ENCODE peak calls at places on chromosomes 3 and 15, in seven cellular contexts. X is AG09309, M is GM20000, O is stomach, B is GM12864, L is activated B cell treated with CpG ODN at 0.5 μM for 24 hours, U is GM06990. G is an unnamed sample.

GRCh38 chr15:59879506-59879905 is 124.6 kb upstream of the FOXB1 start:
- DNase-seq in O (no peak), B (no peak), X (peak; percentile 52), M (no peak), U (no peak), L (no peak), G (no peak)

GRCh38 chr3:129558772-129559564 is 16.0 kb downstream of the H1-8 start:
- DNase-seq in L (no peak), B (no peak), O (no peak), U (no peak), M (no peak), X (peak; percentile 43), G (no peak)

GRCh38 chr15:90839187-90840071 is 29.0 kb upstream of the FURIN start:
- DNase-seq in L (no peak), M (no peak), U (peak; percentile 55), B (peak; percentile 53), X (no peak), O (peak; percentile 85), G (no peak)

GRCh38 chr3:50567011-50567385 is 549 bp downstream of the C3orf18 start:
- DNase-seq in U (no peak), M (no peak), L (no peak), B (no peak), X (no peak), O (no peak), G (no peak)

GRCh38 chr3:52218953-52219650 is 6.3 kb downstream of the TLR9 start:
- DNase-seq in L (no peak), X (no peak), O (peak; percentile 71), M (no peak), U (no peak), B (no peak), G (no peak)

GRCh38 chr15:85026304-85027032 is 44.8 kb downstream of the PDE8A start:
- DNase-seq in L (no peak), B (no peak), U (no peak), M (no peak), X (no peak), O (no peak), G (no peak)

GRCh38 chr3:184133840-184134745 is 1.1 kb upstream of the EIF2B5 start:
- DNase-seq in B (peak; percentile 41), M (peak; percentile 68), L (peak; percentile 37), O (peak; percentile 84), U (peak; percentile 73), X (no peak), G (peak; percentile 43)

GRCh38 chr3:62665627-62666433 is 209.4 kb downstream of the CADPS start:
- DNase-seq in L (no peak), B (no peak), U (peak; percentile 1), O (peak; percentile 63), M (peak; percentile 27), X (peak; percentile 16), G (no peak)

GRCh38 chr3:153290278-153291015 is 128.4 kb downstream of the RAP2B start:
- DNase-seq in L (no peak), O (no peak), M (no peak), X (no peak), B (no peak), U (no peak), G (no peak)

GRCh38 chr3:155753038-155753647 is 8.3 kb upstream of the PLCH1 start:
- DNase-seq in M (no peak), X (no peak), U (no peak), L (no peak), O (no peak), B (no peak), G (no peak)

GRCh38 chr3:184953396-184953795 is 141.4 kb downstream of the VPS8 start:
- DNase-seq in B (no peak), O (no peak), M (no peak), X (no peak), L (no peak), U (no peak), G (no peak)

GRCh38 chr15:58329781-58330467 is 101.9 kb upstream of the LIPC start:
- DNase-seq in L (no peak), M (no peak), X (no peak), O (peak; percentile 60), U (no peak), B (no peak), G (no peak)

GRCh38 chr15:100786901-100787566 is 92.6 kb upstream of the ALDH1A3 start:
- DNase-seq in B (no peak), L (no peak), U (no peak), O (no peak), M (no peak), X (no peak), G (no peak)

GRCh38 chr15:75891895-75892294 is 11.8 kb upstream of the FBXO22 start:
- DNase-seq in L (no peak), O (no peak), B (no peak), U (no peak), X (peak; percentile 55), M (no peak), G (no peak)

GRCh38 chr3:108322352-108322751 is 26.0 kb downstream of the HHLA2 start:
- DNase-seq in X (no peak), B (no peak), L (no peak), U (no peak), M (no peak), O (no peak), G (no peak)

GRCh38 chr3:177603137-177603603 is 405.9 kb upstream of the TBL1XR1 start:
- DNase-seq in U (peak; percentile 61), M (no peak), B (no peak), O (no peak), L (no peak), X (no peak), G (no peak)

GRCh38 chr3:171948674-171949073 is 90.7 kb upstream of the FNDC3B start:
- DNase-seq in L (no peak), M (no peak), X (no peak), O (no peak), U (no peak), B (no peak), G (no peak)

GRCh38 chr3:189941679-189942078 is 179.0 kb downstream of the P3H2 start:
- DNase-seq in X (no peak), B (no peak), U (no peak), M (no peak), O (peak; percentile 37), L (no peak), G (no peak)

GRCh38 chr3:78848392-78849288 is 919.2 kb downstream of the ROBO1 start:
- DNase-seq in B (no peak), U (no peak), X (no peak), M (no peak), O (no peak), L (no peak), G (no peak)

GRCh38 chr15:57259511-57260143 is 116.7 kb upstream of the CGNL1 start:
- DNase-seq in O (no peak), X (no peak), M (no peak), U (no peak), B (no peak), L (peak; percentile 28), G (no peak)

GRCh38 chr15:31216210-31216911 is 110.3 kb upstream of the KLF13 start:
- DNase-seq in B (no peak), U (peak; percentile 86), O (peak; percentile 93), X (no peak), L (peak; percentile 48), M (peak; percentile 86), G (peak; percentile 66)

GRCh38 chr15:51135276-51135675 is 40.6 kb upstream of the TNFAIP8L3 start:
- DNase-seq in L (no peak), U (no peak), M (no peak), B (no peak), X (no peak), O (no peak), G (no peak)

GRCh38 chr3:39387411-39387975 is 4.3 kb downstream of the SLC25A38 start:
- DNase-seq in O (no peak), B (no peak), X (no peak), U (no peak), M (no peak), L (no peak), G (no peak)

GRCh38 chr3:53229171-53229570 is 26.7 kb downstream of the TKT start:
- DNase-seq in X (no peak), O (no peak), M (no peak), U (no peak), B (no peak), L (no peak), G (no peak)

GRCh38 chr15:60633426-60633968 is 154.6 kb upstream of the ICE2 start:
- DNase-seq in X (no peak), O (no peak), U (no peak), M (no peak), L (no peak), B (no peak), G (no peak)

GRCh38 chr3:122642935-122643334 is 37.7 kb upstream of the PARP14 start:
- DNase-seq in M (peak; percentile 43), L (no peak), O (no peak), U (no peak), X (no peak), B (peak; percentile 64), G (no peak)

GRCh38 chr3:56801597-56802410 is at the start of gene ARHGEF3:
- DNase-seq in X (no peak), U (peak; percentile 93), B (peak; percentile 56), L (peak; percentile 84), O (peak; percentile 88), M (peak; percentile 92), G (peak; percentile 46)
- TF ChIP-seq CTCF in X (peak; percentile 38), U (peak; percentile 87), B (peak; percentile 72), L (peak; percentile 32), O (peak; percentile 39), M (peak; percentile 37), G (peak; percentile 23)

GRCh38 chr3:113771993-113772392 is 25.2 kb downstream of the ATP6V1A start:
- DNase-seq in B (no peak), M (no peak), U (no peak), O (no peak), L (no peak), X (no peak), G (no peak)

GRCh38 chr3:113764698-113765097 is 17.9 kb downstream of the ATP6V1A start:
- DNase-seq in L (no peak), O (no peak), B (no peak), U (no peak), M (no peak), X (no peak), G (no peak)

GRCh38 chr3:113773381-113773780 is 26.5 kb downstream of the ATP6V1A start:
- DNase-seq in L (no peak), O (no peak), X (peak; percentile 63), M (no peak), B (no peak), U (no peak), G (no peak)

GRCh38 chr3:113769551-113769950 is 22.7 kb downstream of the ATP6V1A start:
- DNase-seq in O (no peak), X (no peak), L (no peak), B (no peak), M (peak; percentile 17), U (no peak), G (no peak)
- TF ChIP-seq CTCF in O (no peak), X (no peak), L (no peak), B (no peak), M (no peak), U (no peak), G (no peak)

DNA sequence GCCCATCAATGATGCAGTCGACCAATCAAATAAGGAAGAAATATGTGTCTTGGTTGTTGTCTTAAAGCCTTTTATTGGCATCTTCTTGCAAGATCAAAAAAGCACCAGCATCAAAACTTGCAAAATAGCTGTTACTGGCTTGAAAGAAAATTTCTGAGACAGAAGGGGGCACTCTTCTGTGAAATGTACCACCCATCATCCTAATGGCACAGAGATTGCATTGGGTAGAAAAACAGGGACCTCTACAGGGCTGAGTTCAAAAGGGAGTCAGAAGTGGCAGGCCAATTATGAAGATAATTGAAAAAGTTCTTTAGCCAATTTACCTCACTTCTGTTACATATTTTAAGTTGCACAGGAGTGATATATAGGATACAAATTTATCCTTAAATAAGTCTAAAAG is 122.3 kb upstream of the GPR149 start:
- DNase-seq in M (no peak), O (no peak), X (no peak), L (no peak), B (no peak), U (no peak), G (no peak)
- TF ChIP-seq CTCF in M (no peak), O (no peak), X (no peak), L (no peak), B (peak; percentile 7), U (peak; percentile 10), G (no peak)

GRCh38 chr3:13282986-13283876 is 136.9 kb downstream of the NUP210 start:
- DNase-seq in M (peak; percentile 80), O (no peak), X (no peak), B (no peak), L (peak; percentile 33), U (no peak), G (no peak)
- TF ChIP-seq CTCF in M (no peak), O (no peak), X (no peak), B (no peak), L (no peak), U (no peak), G (no peak)

G was measured in omental fat pad.